ENCODE peak calls at places on chromosomes 11 and 22, in six cellular contexts. K, W, F, M, B and V are unnamed samples.

GRCh38 chr11:12599408-12600143 is 74.6 kb upstream of the TEAD1 start:
- DNase-seq in K (peak), W (peak), F (peak), M (peak), B (peak), V (no peak)

GRCh38 chr11:33319965-33320813 is 63.0 kb downstream of the HIPK3 start:
- DNase-seq in K (no peak), W (no peak), F (peak), M (no peak), B (no peak), V (no peak)

GRCh38 chr11:68436985-68437926 is 23.3 kb upstream of the PPP6R3 start:
- DNase-seq in K (no peak), W (no peak), F (peak), M (no peak), B (no peak), V (no peak)

GRCh38 chr11:124583827-124584226 is 14.0 kb downstream of the OR8A1 start:
- DNase-seq in K (no peak), W (no peak), F (no peak), M (no peak), B (no peak), V (no peak)

GRCh38 chr11:103988595-103988969 is 47.9 kb upstream of the DDI1 start:
- DNase-seq in K (no peak), W (no peak), F (no peak), M (no peak), B (no peak), V (no peak)

GRCh38 chr22:39382410-39382809 is 17.2 kb upstream of the TAB1 start:
- DNase-seq in K (no peak), W (no peak), F (no peak), M (no peak), B (no peak), V (no peak)

GRCh38 chr11:78318733-78319132 is 98.9 kb downstream of the GAB2 start:
- DNase-seq in K (no peak), W (no peak), F (no peak), M (no peak), B (no peak), V (no peak)

GRCh38 chr11:118610773-118611432 is 3.5 kb downstream of the PHLDB1 start:
- DNase-seq in K (peak), W (peak), F (peak), M (peak), B (no peak), V (no peak)

GRCh38 chr11:119537641-119538253 is 114.8 kb upstream of the THY1 start:
- DNase-seq in K (no peak), W (no peak), F (no peak), M (no peak), B (no peak), V (peak)

GRCh38 chr11:47981667-47982404 is 1.5 kb downstream of the PTPRJ start:
- DNase-seq in K (no peak), W (no peak), F (no peak), M (no peak), B (no peak), V (no peak)

GRCh38 chr22:24146791-24147353 is 34.4 kb upstream of the SUSD2 start:
- DNase-seq in K (no peak), W (no peak), F (no peak), M (peak), B (no peak), V (no peak)

GRCh38 chr22:26435327-26436093 is 6.5 kb downstream of the ASPHD2 start:
- DNase-seq in K (no peak), W (no peak), F (no peak), M (no peak), B (no peak), V (no peak)

GRCh38 chr11:104609297-104609696 is 289.0 kb downstream of the CASP12 start:
- DNase-seq in K (no peak), W (peak), F (no peak), M (peak), B (peak), V (no peak)

GRCh38 chr11:128506999-128507591 is 80.3 kb downstream of the ETS1 start:
- DNase-seq in K (peak), W (peak), F (no peak), M (peak), B (no peak), V (peak)

GRCh38 chr11:44729718-44730117 is 3.0 kb downstream of the TSPAN18 start:
- DNase-seq in K (no peak), W (no peak), F (no peak), M (no peak), B (no peak), V (no peak)

GRCh38 chr22:40364431-40364830 is 6.0 kb upstream of the SGSM3 start:
- DNase-seq in K (no peak), W (no peak), F (no peak), M (no peak), B (no peak), V (no peak)

GRCh38 chr11:107496011-107496410 is 38.4 kb upstream of the CWF19L2 start:
- DNase-seq in K (no peak), W (no peak), F (no peak), M (no peak), B (no peak), V (no peak)

GRCh38 chr11:86303257-86303656 is 1.2 kb downstream of the HIKESHI start:
- DNase-seq in K (no peak), W (no peak), F (peak), M (no peak), B (no peak), V (no peak)

GRCh38 chr11:7490054-7490453 is 4.7 kb downstream of the OLFML1 start:
- DNase-seq in K (no peak), W (no peak), F (no peak), M (no peak), B (no peak), V (no peak)

GRCh38 chr22:32985899-32986772 is 72.0 kb downstream of the SYN3 start:
- DNase-seq in K (peak), W (peak), F (peak), M (peak), B (peak), V (no peak)

GRCh38 chr11:119758291-119758690 is 29.3 kb upstream of the NECTIN1 start:
- DNase-seq in K (no peak), W (no peak), F (no peak), M (no peak), B (no peak), V (no peak)

GRCh38 chr11:27812341-27812740 is 112.1 kb upstream of the BDNF start:
- DNase-seq in K (no peak), W (no peak), F (no peak), M (no peak), B (no peak), V (no peak)

GRCh38 chr11:26823963-26824362 is 102.1 kb upstream of the SLC5A12 start:
- DNase-seq in K (no peak), W (no peak), F (no peak), M (no peak), B (no peak), V (no peak)

GRCh38 chr11:66015094-66015881 is 3.5 kb downstream of the CST6 start:
- DNase-seq in K (no peak), W (no peak), F (no peak), M (no peak), B (peak), V (no peak)

GRCh38 chr22:35601743-35602633 is 15.1 kb downstream of the MB start:
- DNase-seq in K (no peak), W (no peak), F (no peak), M (no peak), B (no peak), V (no peak)

GRCh38 chr11:132312161-132312560 is 941.7 kb downstream of the NTM start:
- DNase-seq in K (no peak), W (no peak), F (no peak), M (no peak), B (no peak), V (no peak)

GRCh38 chr22:17192186-17192585 is 27.0 kb downstream of the ADA2 start:
- DNase-seq in K (no peak), W (no peak), F (no peak), M (no peak), B (no peak), V (no peak)

GRCh38 chr22:17194213-17194612 is 25.0 kb downstream of the ADA2 start:
- DNase-seq in K (no peak), W (no peak), F (no peak), M (no peak), B (no peak), V (no peak)

GRCh38 chr22:17190702-17191101 is 28.5 kb downstream of the ADA2 start:
- DNase-seq in K (no peak), W (no peak), F (no peak), M (no peak), B (no peak), V (no peak)

DNA sequence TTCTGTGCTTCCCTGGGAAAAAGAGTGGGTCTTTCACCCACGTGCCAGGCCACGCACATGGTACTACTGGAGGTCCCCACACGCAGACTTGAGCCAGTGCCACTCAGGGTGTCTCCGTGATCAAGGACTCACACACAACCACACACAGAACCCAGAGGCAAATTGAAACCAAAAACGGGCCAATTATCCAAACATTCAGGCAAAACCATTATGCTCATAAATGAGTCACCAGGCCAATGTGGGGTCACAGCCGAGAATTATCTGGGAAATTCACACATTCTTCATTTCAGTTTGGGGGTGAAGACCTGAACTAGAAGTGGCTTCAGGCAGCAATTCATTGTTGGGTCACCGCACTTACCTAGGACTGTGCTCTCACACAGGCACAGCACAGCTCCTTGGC is 28.1 kb downstream of the ADA2 start:
- DNase-seq in K (no peak), W (no peak), F (no peak), M (no peak), B (no peak), V (no peak)
- H3K27ac ChIP-seq in K (no peak), W (no peak), F (no peak), M (no peak), B (no peak), V (peak)

GRCh38 chr11:1863352-1864215 is 10.7 kb downstream of the LSP1 start:
- DNase-seq in K (peak), W (peak), F (peak), M (peak), B (peak), V (no peak)
- TF ChIP-seq POLR2AphosphoS5 in K (peak), W (peak), F (no peak), M (no peak), B (peak), V (no peak)

DNA sequence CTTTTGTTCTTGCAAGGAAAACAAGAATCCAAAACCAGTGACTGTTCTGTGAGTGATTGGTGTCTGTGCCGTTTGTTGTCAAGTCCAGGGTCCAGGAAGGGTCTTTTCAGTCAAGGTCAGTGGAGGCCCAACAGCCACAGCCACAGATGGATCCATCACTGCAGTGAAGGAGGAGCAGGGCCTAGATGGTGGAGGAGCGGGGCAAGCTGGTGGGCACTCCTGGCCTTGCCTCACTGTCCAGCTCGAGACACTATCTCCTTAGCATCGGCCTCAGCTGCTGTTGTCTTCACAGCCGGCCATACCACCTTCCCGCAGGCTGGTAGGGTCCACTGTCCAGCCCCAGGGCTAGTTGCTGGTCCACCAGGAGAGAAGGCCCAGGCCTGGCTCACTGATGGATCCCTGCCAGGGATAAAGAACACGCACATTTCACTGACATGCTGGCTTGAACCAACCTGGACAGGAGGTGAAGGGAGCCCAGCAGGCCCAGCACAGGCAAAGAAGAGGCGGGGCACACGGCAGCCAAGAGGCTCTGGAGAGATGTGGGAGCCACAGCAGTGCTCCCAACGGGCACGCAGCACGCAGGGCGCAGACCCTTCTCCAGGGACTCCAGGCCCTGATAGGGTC is 15.2 kb downstream of the POLR3H start:
- DNase-seq in K (no peak), W (no peak), F (no peak), M (no peak), B (no peak), V (no peak)
- TF ChIP-seq POLR2A in K (no peak), W (no peak), F (no peak), M (peak), B (no peak), V (no peak)

DNA sequence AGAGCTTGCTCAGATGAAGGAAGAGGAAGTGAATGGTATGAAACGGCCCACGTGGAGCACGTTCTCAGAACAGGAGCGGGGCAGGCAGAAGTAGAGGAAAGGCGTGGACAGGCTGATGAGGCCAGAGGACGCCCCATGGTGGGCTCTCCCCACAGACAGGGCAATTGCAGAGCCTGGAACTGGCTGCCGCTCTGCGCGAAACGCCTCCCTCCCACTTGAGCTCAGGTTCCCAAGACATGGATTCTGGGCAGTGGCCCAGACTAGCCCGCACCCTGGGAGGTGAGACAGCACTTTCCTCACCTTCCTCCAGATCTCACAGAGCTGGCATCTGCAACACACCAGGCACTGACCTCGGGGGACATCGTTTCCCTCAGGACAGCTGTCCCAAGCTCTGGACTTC is 117.6 kb downstream of the PHF21B start:
- DNase-seq in K (no peak), W (no peak), F (no peak), M (peak), B (no peak), V (no peak)
- H3K27ac ChIP-seq in K (no peak), W (no peak), F (no peak), M (no peak), B (no peak), V (no peak)

GRCh38 chr11:19686234-19686633 is 26.4 kb upstream of the NAV2 start:
- DNase-seq in K (no peak), W (no peak), F (no peak), M (no peak), B (no peak), V (no peak)
- TF ChIP-seq POLR2AphosphoS5 in K (no peak), W (no peak), F (no peak), M (no peak), B (no peak), V (no peak)